ENCODE peak calls at places on chromosomes 11 and 22, in seven cellular contexts. N, P, Q, X, A, R and C are unnamed samples.

GRCh38 chr11:128796275-128796674 is 70.8 kb downstream of the KCNJ1 start:
- DNase-seq in A (no peak), X (no peak), R (peak), Q (no peak), P (no peak), N (no peak), C (no peak)

GRCh38 chr11:5226732-5227327 is at the start of gene HBB:
- DNase-seq in Q (no peak), R (no peak), A (no peak), X (no peak), P (no peak), N (no peak), C (no peak)

GRCh38 chr22:26778372-26778771 is 121.0 kb downstream of the MIAT start:
- DNase-seq in Q (no peak), N (no peak), X (no peak), R (no peak), A (no peak), P (no peak), C (no peak)

GRCh38 chr11:103633037-103633788 is 403.2 kb upstream of the DDI1 start:
- DNase-seq in X (peak), R (peak), N (no peak), A (no peak), Q (no peak), P (no peak), C (no peak)

GRCh38 chr11:77223797-77224196 is 77.7 kb downstream of the GDPD4 start:
- DNase-seq in X (no peak), R (no peak), Q (no peak), A (no peak), N (no peak), P (no peak), C (no peak)

GRCh38 chr22:46390652-46391301 is 55.3 kb downstream of the TRMU start:
- DNase-seq in N (no peak), A (no peak), Q (peak), P (peak), R (no peak), X (peak), C (no peak)

GRCh38 chr22:30397656-30398635 is 1.1 kb downstream of the SEC14L2 start:
- DNase-seq in N (no peak), P (no peak), X (no peak), Q (no peak), R (no peak), A (no peak), C (no peak)

GRCh38 chr11:48064306-48064705 is 83.9 kb downstream of the PTPRJ start:
- DNase-seq in N (no peak), A (no peak), P (no peak), Q (no peak), X (no peak), R (peak), C (no peak)

GRCh38 chr22:29269731-29270474 is 1.8 kb downstream of the EWSR1 start:
- DNase-seq in X (no peak), N (peak), R (no peak), Q (no peak), A (peak), P (no peak), C (no peak)

GRCh38 chr11:134818531-134818930 is 406.5 kb upstream of the B3GAT1 start:
- DNase-seq in N (no peak), R (no peak), P (no peak), X (no peak), Q (no peak), A (no peak), C (no peak)